ENCODE peak calls at places on chromosome 13, in nine cellular contexts. G is tibial nerve; J is body of pancreas; T is heart left ventricle; B is psoas muscle; O is naive thymus-derived CD4-positive, alpha-beta T cell; Z is esophagus muscularis mucosa; U is iPS DF 6.9; F is uterus. L is an unnamed sample.
A peak's percentile ranks its signal among the peaks of the same experiment; 100 is the strongest.

GRCh38 chr13:64457976-64458375 is 2772.2 kb downstream of the PCDH9 start:
- DNase-seq in U (no peak), B (no peak), Z (no peak), O (no peak), F (no peak), J (no peak), G (no peak), T (no peak), L (no peak)

GRCh38 chr13:48580886-48581285 is 48.0 kb upstream of the RCBTB2 start:
- DNase-seq in O (no peak), B (no peak), T (no peak), G (no peak), Z (peak; percentile 45), J (no peak), U (no peak), F (no peak), L (no peak)

GRCh38 chr13:24692541-24692940 is 12.3 kb downstream of the ATP12A start:
- DNase-seq in T (no peak), B (peak; percentile 15), F (no peak), G (peak; percentile 9), O (no peak), J (no peak), Z (no peak), U (no peak), L (no peak)

GRCh38 chr13:98033277-98034247 is 80.1 kb downstream of the IPO5 start:
- DNase-seq in B (no peak), G (peak; percentile 20), F (peak; percentile 23), U (no peak), J (peak; percentile 22), O (no peak), Z (peak; percentile 50), T (no peak), L (no peak)

GRCh38 chr13:42577538-42577937 is 3.6 kb downstream of the TNFSF11 start:
- DNase-seq in F (no peak), J (no peak), O (peak; percentile 15), T (no peak), U (no peak), B (no peak), Z (no peak), G (no peak), L (no peak)

GRCh38 chr13:46035066-46035465 is 17.5 kb downstream of the ZC3H13 start:
- DNase-seq in O (no peak), T (no peak), J (no peak), U (no peak), F (no peak), G (no peak), B (no peak), Z (no peak), L (no peak)

GRCh38 chr13:79833972-79834371 is 353.0 kb downstream of the NDFIP2 start:
- DNase-seq in B (no peak), J (no peak), Z (no peak), U (no peak), O (no peak), G (no peak), F (no peak), T (peak; percentile 8), L (no peak)

GRCh38 chr13:88908896-88909535 is 1237.8 kb downstream of the SLITRK5 start:
- DNase-seq in J (no peak), U (no peak), O (no peak), G (peak; percentile 12), B (no peak), T (no peak), Z (no peak), F (no peak), L (no peak)

GRCh38 chr13:93256998-93257397 is 30.4 kb downstream of the GPC6 start:
- DNase-seq in Z (no peak), F (no peak), O (no peak), J (no peak), T (no peak), U (no peak), G (no peak), B (no peak), L (no peak)

GRCh38 chr13:114142640-114143490 is 10.4 kb upstream of the RASA3 start:
- DNase-seq in B (peak; percentile 72), F (no peak), O (peak; percentile 90), T (no peak), Z (no peak), U (no peak), G (no peak), J (peak; percentile 89), L (peak; percentile 64)

GRCh38 chr13:37175996-37176395 is 70.5 kb upstream of the CSNK1A1L start:
- DNase-seq in T (no peak), U (no peak), F (no peak), J (no peak), B (no peak), G (peak; percentile 40), Z (no peak), O (no peak), L (no peak)

GRCh38 chr13:25281193-25281936 is 5.9 kb downstream of the MTMR6 start:
- DNase-seq in T (no peak), U (no peak), O (no peak), Z (no peak), G (no peak), B (no peak), J (no peak), F (no peak), L (no peak)

GRCh38 chr13:76886292-76887061 is at the start of gene KCTD12:
- DNase-seq in Z (peak; percentile 98), F (peak; percentile 89), U (no peak), J (peak; percentile 71), O (peak; percentile 83), G (peak; percentile 78), B (peak; percentile 93), T (peak; percentile 92), L (peak; percentile 84)

GRCh38 chr13:48006396-48006795 is 5.3 kb upstream of the SUCLA2 start:
- DNase-seq in B (no peak), U (no peak), Z (no peak), F (no peak), J (no peak), G (no peak), O (no peak), T (no peak), L (no peak)

GRCh38 chr13:40983725-40984669 is 35.1 kb downstream of the ELF1 start:
- DNase-seq in G (no peak), U (no peak), O (no peak), B (no peak), J (no peak), T (no peak), F (no peak), Z (no peak), L (peak; percentile 32)
- H3K4me3 ChIP-seq in G (no peak overlapping the region), U (no peak overlapping the region), O (peak overlapping the region; percentile 49), B (peak overlapping the region; percentile 43), J (no peak overlapping the region), T (no peak overlapping the region), F (no peak overlapping the region), Z (peak overlapping the region; percentile 35), L (peak overlapping the region; percentile 100)

GRCh38 chr13:21047591-21048282 is 13.6 kb downstream of the LATS2 start:
- DNase-seq in F (no peak), B (no peak), J (no peak), O (no peak), Z (no peak), U (no peak), T (no peak), G (no peak), L (no peak)
- H3K27ac ChIP-seq in F (peak overlapping the region; percentile 80), B (peak overlapping the region; percentile 81), J (no peak overlapping the region), O (no peak overlapping the region), Z (peak overlapping the region; percentile 71), U (no peak overlapping the region), T (peak overlapping the region; percentile 54), G (no peak overlapping the region), L (no peak overlapping the region)

DNA sequence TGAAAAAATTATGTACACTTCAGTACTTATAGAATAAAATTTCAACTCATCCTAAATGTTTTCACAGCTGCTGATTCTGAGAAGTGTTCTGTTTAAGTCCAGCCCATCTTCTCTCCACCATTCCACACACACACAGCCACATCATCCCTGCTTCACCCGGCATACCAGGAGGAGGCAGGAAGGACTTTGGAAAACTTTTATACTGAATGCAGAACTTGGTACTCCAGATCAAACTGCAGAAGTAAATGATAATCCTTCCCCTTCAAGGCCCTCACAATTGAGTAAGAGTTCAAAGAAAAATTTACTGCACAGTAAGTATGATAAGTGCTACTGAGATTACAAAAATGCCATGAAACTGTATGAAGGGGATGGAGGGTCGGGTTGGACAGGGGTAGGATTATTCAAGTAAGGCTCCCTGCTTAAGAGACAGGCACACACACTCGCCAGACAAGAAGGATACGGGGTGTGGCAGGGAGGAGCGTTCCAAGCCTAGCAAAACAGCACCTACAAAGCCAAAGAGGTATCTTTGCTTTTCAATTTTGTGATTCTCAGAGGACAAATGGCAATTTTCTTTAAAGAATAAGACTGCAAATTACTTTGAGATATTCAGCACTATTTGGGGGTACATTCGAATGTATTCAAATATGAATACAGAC is 2.6 kb downstream of the USP12 start:
- DNase-seq in G (no peak), B (no peak), J (no peak), F (no peak), U (no peak), Z (no peak), T (no peak), O (no peak), L (no peak)
- H3K4me3 ChIP-seq in G (no peak overlapping the region), B (no peak overlapping the region), J (no peak overlapping the region), F (no peak overlapping the region), U (no peak overlapping the region), Z (peak overlapping the region; percentile 80), T (no peak overlapping the region), O (no peak overlapping the region), L (peak overlapping the region; percentile 90)

DNA sequence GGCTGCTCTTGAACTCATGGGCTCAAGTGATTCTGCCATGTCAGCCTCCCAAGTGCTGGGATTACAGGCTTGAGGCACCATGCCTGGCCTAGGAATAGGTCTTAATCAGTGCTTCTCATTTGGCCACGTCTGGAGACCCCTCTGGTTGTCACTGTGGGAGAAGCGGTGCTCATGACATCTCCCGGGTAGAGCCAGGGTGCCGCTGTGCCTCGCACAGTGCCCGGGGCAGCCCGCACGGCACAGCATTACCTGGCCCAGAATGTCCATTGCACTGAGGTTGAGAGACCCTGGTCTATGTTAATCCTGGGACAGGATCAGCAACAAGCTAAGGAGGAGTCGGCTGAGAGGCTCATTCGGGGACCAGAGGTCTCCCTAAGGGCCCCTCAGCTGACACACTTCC is 160.8 kb downstream of the EFNB2 start:
- DNase-seq in B (no peak), O (no peak), F (no peak), Z (no peak), T (no peak), G (no peak), U (no peak), J (no peak), L (no peak)
- H3K27ac ChIP-seq in B (no peak overlapping the region), O (no peak overlapping the region), F (peak overlapping the region; percentile 53), Z (no peak overlapping the region), T (no peak overlapping the region), G (no peak overlapping the region), U (no peak overlapping the region), J (no peak overlapping the region), L (no peak overlapping the region)